ENCODE peak calls at places on chromosomes 12 and 14, in ten cellular contexts. One of them, this sample, is unnamed.

GRCh38 chr14:75205586-75205985 is 29.2 kb upstream of the TMED10 start:
- DNase-seq in Right ventricle myocardium inferior: no peak
- DNase-seq in CD4-positive, alpha-beta memory T cell: no peak
- DNase-seq in HAP-1: no peak
- DNase-seq in ovary: no peak
- DNase-seq in T47D: no peak
- DNase-seq in brain microvascular endothelial cell: peak
- DNase-seq in GM20000: no peak
- DNase-seq in cardiac fibroblast: peak
- DNase-seq in AG04450: no peak
- DNase-seq in this sample: no peak

GRCh38 chr12:93219947-93220346 is 157.8 kb upstream of the NUDT4 start:
- DNase-seq in T47D: no peak
- DNase-seq in HAP-1: no peak
- DNase-seq in GM20000: no peak
- DNase-seq in brain microvascular endothelial cell: no peak
- DNase-seq in cardiac fibroblast: no peak
- DNase-seq in Right ventricle myocardium inferior: no peak
- DNase-seq in CD4-positive, alpha-beta memory T cell: no peak
- DNase-seq in ovary: no peak
- DNase-seq in AG04450: no peak
- DNase-seq in this sample: no peak

GRCh38 chr14:102831163-102831804 is 54.0 kb downstream of the TRAF3 start:
- DNase-seq in cardiac fibroblast: no peak
- DNase-seq in Right ventricle myocardium inferior: no peak
- DNase-seq in brain microvascular endothelial cell: no peak
- DNase-seq in AG04450: no peak
- DNase-seq in T47D: no peak
- DNase-seq in HAP-1: no peak
- DNase-seq in ovary: no peak
- DNase-seq in CD4-positive, alpha-beta memory T cell: no peak
- DNase-seq in GM20000: no peak
- DNase-seq in this sample: no peak

GRCh38 chr14:72553161-72553560 is 340.7 kb downstream of the DPF3 start:
- DNase-seq in Right ventricle myocardium inferior: no peak
- DNase-seq in AG04450: no peak
- DNase-seq in cardiac fibroblast: no peak
- DNase-seq in HAP-1: no peak
- DNase-seq in T47D: no peak
- DNase-seq in brain microvascular endothelial cell: no peak
- DNase-seq in ovary: peak
- DNase-seq in GM20000: no peak
- DNase-seq in CD4-positive, alpha-beta memory T cell: no peak
- DNase-seq in this sample: no peak

GRCh38 chr12:78584695-78585094 is 279.9 kb upstream of the SYT1 start:
- DNase-seq in CD4-positive, alpha-beta memory T cell: no peak
- DNase-seq in Right ventricle myocardium inferior: no peak
- DNase-seq in cardiac fibroblast: peak
- DNase-seq in ovary: no peak
- DNase-seq in brain microvascular endothelial cell: no peak
- DNase-seq in T47D: peak
- DNase-seq in GM20000: no peak
- DNase-seq in AG04450: no peak
- DNase-seq in HAP-1: peak
- DNase-seq in this sample: no peak

GRCh38 chr14:33285902-33286700 is 347.4 kb downstream of the NPAS3 start:
- DNase-seq in Right ventricle myocardium inferior: no peak
- DNase-seq in ovary: no peak
- DNase-seq in AG04450: no peak
- DNase-seq in T47D: no peak
- DNase-seq in GM20000: no peak
- DNase-seq in brain microvascular endothelial cell: no peak
- DNase-seq in CD4-positive, alpha-beta memory T cell: no peak
- DNase-seq in HAP-1: no peak
- DNase-seq in cardiac fibroblast: no peak
- DNase-seq in this sample: no peak

GRCh38 chr12:45231515-45232145 is 15.7 kb downstream of the ANO6 start:
- DNase-seq in brain microvascular endothelial cell: peak
- DNase-seq in ovary: no peak
- DNase-seq in CD4-positive, alpha-beta memory T cell: no peak
- DNase-seq in GM20000: no peak
- DNase-seq in cardiac fibroblast: peak
- DNase-seq in AG04450: no peak
- DNase-seq in HAP-1: no peak
- DNase-seq in Right ventricle myocardium inferior: no peak
- DNase-seq in T47D: no peak
- DNase-seq in this sample: no peak

GRCh38 chr14:94009767-94010166 is 12.7 kb downstream of the CCDC197 start:
- DNase-seq in HAP-1: no peak
- DNase-seq in GM20000: peak
- DNase-seq in T47D: no peak
- DNase-seq in AG04450: peak
- DNase-seq in cardiac fibroblast: peak
- DNase-seq in ovary: no peak
- DNase-seq in CD4-positive, alpha-beta memory T cell: no peak
- DNase-seq in Right ventricle myocardium inferior: no peak
- DNase-seq in brain microvascular endothelial cell: no peak
- DNase-seq in this sample: no peak

GRCh38 chr12:54009171-54010052 is 627 bp downstream of the HOXC8 start:
- DNase-seq in Right ventricle myocardium inferior: peak
- DNase-seq in brain microvascular endothelial cell: no peak
- DNase-seq in cardiac fibroblast: no peak
- DNase-seq in AG04450: no peak
- DNase-seq in CD4-positive, alpha-beta memory T cell: peak
- DNase-seq in ovary: peak
- DNase-seq in GM20000: no peak
- DNase-seq in T47D: no peak
- DNase-seq in HAP-1: peak
- DNase-seq in this sample: no peak

GRCh38 chr12:18819471-18819870 is 81.6 kb downstream of the CAPZA3 start:
- DNase-seq in ovary: no peak
- DNase-seq in CD4-positive, alpha-beta memory T cell: no peak
- DNase-seq in T47D: no peak
- DNase-seq in AG04450: no peak
- DNase-seq in GM20000: no peak
- DNase-seq in Right ventricle myocardium inferior: no peak
- DNase-seq in brain microvascular endothelial cell: no peak
- DNase-seq in HAP-1: no peak
- DNase-seq in cardiac fibroblast: no peak
- DNase-seq in this sample: no peak

GRCh38 chr12:23640754-23641153 is 308.7 kb downstream of the SOX5 start:
- DNase-seq in brain microvascular endothelial cell: no peak
- DNase-seq in AG04450: no peak
- DNase-seq in HAP-1: peak
- DNase-seq in cardiac fibroblast: no peak
- DNase-seq in ovary: no peak
- DNase-seq in CD4-positive, alpha-beta memory T cell: no peak
- DNase-seq in GM20000: no peak
- DNase-seq in Right ventricle myocardium inferior: no peak
- DNase-seq in T47D: no peak
- DNase-seq in this sample: no peak

GRCh38 chr14:21385170-21385904 is 1.5 kb upstream of the SUPT16H start:
- DNase-seq in T47D: peak
- DNase-seq in GM20000: peak
- DNase-seq in AG04450: no peak
- DNase-seq in CD4-positive, alpha-beta memory T cell: no peak
- DNase-seq in ovary: no peak
- DNase-seq in cardiac fibroblast: no peak
- DNase-seq in Right ventricle myocardium inferior: no peak
- DNase-seq in HAP-1: peak
- DNase-seq in brain microvascular endothelial cell: no peak
- DNase-seq in this sample: no peak

GRCh38 chr12:22447223-22447622 is 97.1 kb downstream of the C2CD5 start:
- DNase-seq in HAP-1: no peak
- DNase-seq in brain microvascular endothelial cell: no peak
- DNase-seq in ovary: no peak
- DNase-seq in AG04450: no peak
- DNase-seq in Right ventricle myocardium inferior: no peak
- DNase-seq in cardiac fibroblast: no peak
- DNase-seq in T47D: no peak
- DNase-seq in GM20000: no peak
- DNase-seq in CD4-positive, alpha-beta memory T cell: no peak
- DNase-seq in this sample: no peak

GRCh38 chr12:108635201-108635996 is 1.7 kb upstream of the SELPLG start:
- DNase-seq in brain microvascular endothelial cell: no peak
- DNase-seq in T47D: no peak
- DNase-seq in GM20000: peak
- DNase-seq in ovary: no peak
- DNase-seq in HAP-1: peak
- DNase-seq in cardiac fibroblast: no peak
- DNase-seq in AG04450: no peak
- DNase-seq in CD4-positive, alpha-beta memory T cell: peak
- DNase-seq in Right ventricle myocardium inferior: no peak
- DNase-seq in this sample: no peak

GRCh38 chr12:94152292-94153083 is 4.1 kb downstream of the PLXNC1 start:
- DNase-seq in ovary: no peak
- DNase-seq in CD4-positive, alpha-beta memory T cell: no peak
- DNase-seq in HAP-1: no peak
- DNase-seq in T47D: no peak
- DNase-seq in brain microvascular endothelial cell: no peak
- DNase-seq in GM20000: no peak
- DNase-seq in AG04450: no peak
- DNase-seq in cardiac fibroblast: no peak
- DNase-seq in Right ventricle myocardium inferior: no peak
- DNase-seq in this sample: no peak

GRCh38 chr12:65269603-65270002 is 8.9 kb upstream of the MSRB3 start:
- DNase-seq in GM20000: no peak
- DNase-seq in AG04450: no peak
- DNase-seq in Right ventricle myocardium inferior: no peak
- DNase-seq in HAP-1: no peak
- DNase-seq in cardiac fibroblast: peak
- DNase-seq in T47D: no peak
- DNase-seq in brain microvascular endothelial cell: no peak
- DNase-seq in CD4-positive, alpha-beta memory T cell: no peak
- DNase-seq in ovary: no peak
- DNase-seq in this sample: no peak

GRCh38 chr14:38197001-38197760 is 10.5 kb upstream of the SSTR1 start:
- DNase-seq in AG04450: no peak
- DNase-seq in T47D: peak
- DNase-seq in brain microvascular endothelial cell: no peak
- DNase-seq in GM20000: no peak
- DNase-seq in HAP-1: no peak
- DNase-seq in CD4-positive, alpha-beta memory T cell: peak
- DNase-seq in Right ventricle myocardium inferior: no peak
- DNase-seq in cardiac fibroblast: peak
- DNase-seq in ovary: no peak
- DNase-seq in this sample: no peak

GRCh38 chr12:50088577-50089335 is 3.6 kb downstream of the SMARCD1 start:
- DNase-seq in CD4-positive, alpha-beta memory T cell: peak
- DNase-seq in brain microvascular endothelial cell: peak
- DNase-seq in cardiac fibroblast: peak
- DNase-seq in GM20000: peak
- DNase-seq in HAP-1: peak
- DNase-seq in T47D: peak
- DNase-seq in AG04450: no peak
- DNase-seq in ovary: no peak
- DNase-seq in Right ventricle myocardium inferior: no peak
- DNase-seq in this sample: peak

GRCh38 chr12:31339831-31340622 is 14.1 kb upstream of the SINHCAF start:
- DNase-seq in CD4-positive, alpha-beta memory T cell: no peak
- DNase-seq in T47D: peak
- DNase-seq in cardiac fibroblast: no peak
- DNase-seq in AG04450: no peak
- DNase-seq in brain microvascular endothelial cell: no peak
- DNase-seq in HAP-1: no peak
- DNase-seq in Right ventricle myocardium inferior: no peak
- DNase-seq in GM20000: no peak
- DNase-seq in ovary: no peak
- DNase-seq in this sample: no peak

GRCh38 chr14:50010752-50011151 is 105.6 kb downstream of the VCPKMT start:
- DNase-seq in brain microvascular endothelial cell: no peak
- DNase-seq in GM20000: no peak
- DNase-seq in Right ventricle myocardium inferior: no peak
- DNase-seq in CD4-positive, alpha-beta memory T cell: no peak
- DNase-seq in AG04450: no peak
- DNase-seq in HAP-1: no peak
- DNase-seq in cardiac fibroblast: no peak
- DNase-seq in T47D: no peak
- DNase-seq in ovary: no peak
- DNase-seq in this sample: no peak

GRCh38 chr12:52903855-52904508 is 894 bp downstream of the KRT8 start:
- DNase-seq in CD4-positive, alpha-beta memory T cell: no peak
- DNase-seq in cardiac fibroblast: peak
- DNase-seq in GM20000: peak
- DNase-seq in ovary: peak
- DNase-seq in HAP-1: peak
- DNase-seq in T47D: peak
- DNase-seq in brain microvascular endothelial cell: no peak
- DNase-seq in Right ventricle myocardium inferior: no peak
- DNase-seq in AG04450: no peak
- DNase-seq in this sample: no peak

GRCh38 chr12:97650242-97650641 is 187.6 kb downstream of the RMST start:
- DNase-seq in CD4-positive, alpha-beta memory T cell: no peak
- DNase-seq in Right ventricle myocardium inferior: no peak
- DNase-seq in AG04450: no peak
- DNase-seq in GM20000: no peak
- DNase-seq in ovary: no peak
- DNase-seq in HAP-1: no peak
- DNase-seq in cardiac fibroblast: no peak
- DNase-seq in T47D: no peak
- DNase-seq in brain microvascular endothelial cell: no peak
- DNase-seq in this sample: no peak

GRCh38 chr14:85235868-85236267 is 294.1 kb upstream of the FLRT2 start:
- DNase-seq in GM20000: no peak
- DNase-seq in CD4-positive, alpha-beta memory T cell: no peak
- DNase-seq in T47D: no peak
- DNase-seq in cardiac fibroblast: no peak
- DNase-seq in ovary: no peak
- DNase-seq in brain microvascular endothelial cell: no peak
- DNase-seq in AG04450: no peak
- DNase-seq in Right ventricle myocardium inferior: no peak
- DNase-seq in HAP-1: no peak
- DNase-seq in this sample: no peak

GRCh38 chr12:107492393-107493134 is 193.0 kb upstream of the PWP1 start:
- DNase-seq in CD4-positive, alpha-beta memory T cell: no peak
- DNase-seq in Right ventricle myocardium inferior: no peak
- DNase-seq in ovary: no peak
- DNase-seq in AG04450: no peak
- DNase-seq in brain microvascular endothelial cell: no peak
- DNase-seq in HAP-1: no peak
- DNase-seq in cardiac fibroblast: no peak
- DNase-seq in GM20000: peak
- DNase-seq in T47D: no peak
- DNase-seq in this sample: no peak

GRCh38 chr12:93223440-93224426 is 154.0 kb upstream of the NUDT4 start:
- DNase-seq in T47D: no peak
- DNase-seq in ovary: no peak
- DNase-seq in HAP-1: peak
- DNase-seq in GM20000: no peak
- DNase-seq in cardiac fibroblast: peak
- DNase-seq in Right ventricle myocardium inferior: no peak
- DNase-seq in brain microvascular endothelial cell: no peak
- DNase-seq in AG04450: no peak
- DNase-seq in CD4-positive, alpha-beta memory T cell: no peak
- DNase-seq in this sample: no peak

GRCh38 chr14:68873379-68873778 is 80.5 kb upstream of the ZFP36L1 start:
- DNase-seq in GM20000: no peak
- DNase-seq in cardiac fibroblast: no peak
- DNase-seq in AG04450: no peak
- DNase-seq in HAP-1: no peak
- DNase-seq in ovary: no peak
- DNase-seq in CD4-positive, alpha-beta memory T cell: no peak
- DNase-seq in Right ventricle myocardium inferior: no peak
- DNase-seq in T47D: no peak
- DNase-seq in brain microvascular endothelial cell: no peak
- DNase-seq in this sample: no peak

GRCh38 chr12:50786498-50787231 is 22.8 kb downstream of the ATF1 start:
- DNase-seq in T47D: peak
- DNase-seq in brain microvascular endothelial cell: peak
- DNase-seq in GM20000: no peak
- DNase-seq in Right ventricle myocardium inferior: no peak
- DNase-seq in ovary: no peak
- DNase-seq in HAP-1: peak
- DNase-seq in CD4-positive, alpha-beta memory T cell: no peak
- DNase-seq in AG04450: peak
- DNase-seq in cardiac fibroblast: peak
- DNase-seq in this sample: no peak

GRCh38 chr14:99579903-99580570 is 24.0 kb downstream of the CCDC85C start:
- DNase-seq in cardiac fibroblast: peak
- DNase-seq in Right ventricle myocardium inferior: peak
- DNase-seq in AG04450: no peak
- DNase-seq in HAP-1: peak
- DNase-seq in CD4-positive, alpha-beta memory T cell: no peak
- DNase-seq in brain microvascular endothelial cell: peak
- DNase-seq in GM20000: no peak
- DNase-seq in T47D: peak
- DNase-seq in ovary: no peak
- DNase-seq in this sample: no peak